ENCODE peak calls at places on chromosomes 11 and 22, in four cellular contexts. R, Q, S and E are unnamed samples.

GRCh38 chr11:88100161-88100560 is 75.1 kb downstream of the RAB38 start:
- DNase-seq in R (no peak), Q (no peak), S (no peak), E (no peak)

GRCh38 chr11:37512156-37512780 is 914.2 kb upstream of the RAG2 start:
- DNase-seq in R (no peak), Q (no peak), S (no peak), E (no peak)

GRCh38 chr11:122258446-122258994 is 142.5 kb upstream of the BLID start:
- DNase-seq in R (no peak), Q (no peak), S (no peak), E (no peak)

GRCh38 chr11:69684651-69685050 is 9.5 kb upstream of the LTO1 start:
- DNase-seq in R (no peak), Q (no peak), S (no peak), E (no peak)

GRCh38 chr22:26666035-26666338 is 8.6 kb downstream of the MIAT start:
- DNase-seq in R (no peak), Q (no peak), S (no peak), E (no peak)

GRCh38 chr11:107719557-107720304 is 7.9 kb upstream of the SLN start:
- DNase-seq in R (no peak), Q (no peak), S (no peak), E (no peak)

GRCh38 chr22:17732251-17732854 is 41.9 kb downstream of the BID start:
- DNase-seq in R (no peak), Q (no peak), S (no peak), E (no peak)

GRCh38 chr22:38208549-38209097 is 6.8 kb downstream of the MAFF start:
- DNase-seq in R (no peak), Q (no peak), S (no peak), E (no peak)

GRCh38 chr11:103892603-103893002 is 143.8 kb upstream of the DDI1 start:
- DNase-seq in R (no peak), Q (no peak), S (no peak), E (no peak)

GRCh38 chr11:119874660-119875238 is 145.7 kb upstream of the NECTIN1 start:
- DNase-seq in R (no peak), Q (no peak), S (no peak), E (no peak)

GRCh38 chr11:45543808-45544422 is 121.5 kb downstream of the CHST1 start:
- DNase-seq in R (no peak), Q (no peak), S (no peak), E (no peak)

GRCh38 chr11:86637976-86638375 is 34.4 kb downstream of the ME3 start:
- DNase-seq in R (no peak), Q (no peak), S (no peak), E (no peak)